ENCODE peak calls at places on chromosome 9, in ten cellular contexts. O is stomach; X is left ventricle myocardium inferior; M is heart left ventricle; F is GM13976; I is adrenal gland; D is CD4-positive, alpha-beta T cell; T is AG09309; Q is epithelial cell of proximal tubule; L is endothelial cell. B is an unnamed sample.

GRCh38 chr9:106953166-106953565 is 90.2 kb downstream of the ZNF462 start:
- DNase-seq in X (no peak), I (peak), D (no peak), L (no peak), F (no peak), M (no peak), T (no peak), O (no peak), Q (peak), B (no peak)

GRCh38 chr9:95691435-95691834 is 174.7 kb upstream of the PTCH1 start:
- DNase-seq in X (no peak), L (no peak), Q (no peak), I (no peak), D (no peak), M (no peak), T (no peak), O (no peak), F (no peak), B (no peak)

GRCh38 chr9:9556865-9557803 is 1055.7 kb downstream of the PTPRD start:
- DNase-seq in X (no peak), L (no peak), D (no peak), F (no peak), O (no peak), I (no peak), Q (no peak), M (no peak), T (no peak), B (no peak)

GRCh38 chr9:114503009-114503408 is 2.3 kb downstream of the WHRN start:
- DNase-seq in F (no peak), X (no peak), I (no peak), Q (no peak), L (no peak), T (no peak), D (no peak), O (peak), M (no peak), B (no peak)

GRCh38 chr9:117375956-117376355 is 38.9 kb downstream of the ASTN2 start:
- DNase-seq in Q (no peak), T (no peak), M (no peak), L (no peak), I (no peak), O (no peak), D (no peak), F (no peak), X (no peak), B (no peak)

GRCh38 chr9:13705356-13705755 is 425.9 kb upstream of the MPDZ start:
- DNase-seq in D (no peak), Q (no peak), O (no peak), I (no peak), M (no peak), T (no peak), L (no peak), X (no peak), F (no peak), B (no peak)

GRCh38 chr9:136527721-136528710 is 17.8 kb downstream of the NOTCH1 start:
- DNase-seq in Q (no peak), I (no peak), F (peak), L (no peak), O (peak), M (no peak), T (no peak), D (no peak), X (no peak), B (no peak)

GRCh38 chr9:133396952-133397351 is 20.8 kb downstream of the STKLD1 start:
- DNase-seq in I (no peak), D (no peak), O (no peak), Q (no peak), X (no peak), M (no peak), F (no peak), T (no peak), L (peak), B (no peak)

GRCh38 chr9:35914307-35914807 is 5.1 kb downstream of the SPAAR start:
- DNase-seq in M (peak), T (no peak), O (peak), I (peak), Q (no peak), L (peak), X (peak), D (no peak), F (no peak), B (no peak)

GRCh38 chr9:135890190-135890861 is 17.0 kb downstream of the CAMSAP1 start:
- DNase-seq in O (peak), M (no peak), Q (no peak), T (no peak), F (no peak), I (no peak), X (no peak), L (no peak), D (no peak), B (no peak)

GRCh38 chr9:87836951-87837715 is 45.5 kb upstream of the SPATA31E1 start:
- DNase-seq in X (no peak), F (no peak), O (no peak), Q (no peak), D (no peak), T (no peak), L (no peak), I (no peak), M (no peak), B (no peak)

GRCh38 chr9:37412431-37413151 is 9.9 kb upstream of the GRHPR start:
- DNase-seq in Q (no peak), D (no peak), I (no peak), T (peak), M (no peak), L (no peak), X (no peak), O (no peak), F (no peak), B (no peak)

GRCh38 chr9:37413311-37413710 is 9.2 kb upstream of the GRHPR start:
- DNase-seq in M (no peak), Q (no peak), D (no peak), T (no peak), I (no peak), L (no peak), O (no peak), F (no peak), X (no peak), B (no peak)

GRCh38 chr9:37408933-37409710 is 13.4 kb upstream of the GRHPR start:
- DNase-seq in Q (no peak), L (no peak), X (no peak), O (no peak), I (no peak), M (no peak), T (no peak), D (peak), F (peak), B (peak)

GRCh38 chr9:37410354-37410861 is 12.1 kb upstream of the GRHPR start:
- DNase-seq in X (no peak), L (no peak), O (no peak), M (no peak), F (no peak), Q (no peak), D (no peak), I (no peak), T (no peak), B (no peak)

DNA sequence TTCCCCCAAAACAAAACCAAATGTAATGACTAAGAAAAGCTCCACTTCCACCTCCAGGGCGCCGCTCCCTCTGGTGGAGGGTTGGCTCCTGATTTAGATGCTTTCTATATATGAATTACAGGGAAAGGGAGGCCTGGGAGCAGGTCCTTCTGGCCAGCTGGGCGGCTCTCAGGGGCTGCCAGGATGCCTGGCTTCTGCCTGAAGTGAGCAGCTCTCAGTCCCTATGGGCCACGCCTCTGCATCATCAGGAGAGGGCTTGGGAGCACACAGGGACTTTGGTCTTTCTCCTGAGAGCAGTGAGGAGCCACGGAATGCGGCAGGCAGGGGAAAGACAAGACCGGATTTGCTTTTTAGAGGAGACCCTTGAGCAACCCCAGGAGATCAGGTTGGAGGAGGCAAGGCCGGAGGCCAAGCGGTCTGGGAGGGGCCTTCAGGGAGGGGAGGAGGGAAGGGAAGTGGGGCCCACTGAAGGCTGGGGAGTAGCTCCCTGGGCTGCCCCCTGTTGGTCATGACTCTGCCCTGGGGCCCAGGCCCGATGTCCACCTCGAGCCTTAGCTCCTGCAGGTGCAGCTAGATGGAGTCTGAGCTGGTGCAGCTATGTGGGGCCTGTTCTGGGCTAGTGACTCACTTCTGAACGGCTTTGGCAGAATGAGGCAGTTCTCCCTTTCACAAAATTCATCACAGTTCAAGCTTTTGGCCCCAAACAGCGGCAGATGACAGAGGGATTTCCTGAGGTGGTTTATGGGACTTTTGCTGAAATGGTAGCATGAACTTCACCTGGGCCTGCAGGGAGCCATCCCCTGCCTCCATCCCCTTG is 11.3 kb upstream of the GRHPR start:
- DNase-seq in T (no peak), I (no peak), D (no peak), M (no peak), O (no peak), X (no peak), L (peak), F (peak), Q (no peak), B (peak)
- TF ChIP-seq CTCF in T (peak), I (no peak), D (no peak), M (no peak), O (no peak), X (peak), L (peak), F (peak), Q (peak), B (peak)

GRCh38 chr9:21696411-21696865 is 106.0 kb upstream of the MTAP start:
- DNase-seq in T (no peak), M (no peak), F (peak), Q (no peak), L (no peak), O (no peak), X (no peak), D (no peak), I (no peak), B (no peak)

GRCh38 chr9:21692390-21692789 is 110.0 kb upstream of the MTAP start:
- DNase-seq in D (no peak), Q (no peak), T (no peak), F (no peak), X (no peak), O (no peak), I (no peak), L (no peak), M (no peak), B (no peak)

GRCh38 chr9:21695443-21695842 is 107.0 kb upstream of the MTAP start:
- DNase-seq in Q (no peak), M (no peak), T (no peak), F (no peak), I (no peak), O (no peak), L (no peak), X (no peak), D (no peak), B (no peak)

GRCh38 chr9:21694424-21694823 is 108.0 kb upstream of the MTAP start:
- DNase-seq in D (no peak), T (no peak), L (no peak), I (no peak), O (no peak), X (no peak), F (no peak), M (no peak), Q (no peak), B (no peak)

GRCh38 chr9:21695874-21696341 is 106.5 kb upstream of the MTAP start:
- DNase-seq in D (no peak), M (no peak), O (no peak), F (no peak), I (no peak), L (no peak), X (no peak), Q (no peak), T (no peak), B (no peak)
- TF ChIP-seq CTCF in D (no peak), M (no peak), O (no peak), F (no peak), I (no peak), L (no peak), X (no peak), Q (no peak), T (no peak), B (no peak)

DNA sequence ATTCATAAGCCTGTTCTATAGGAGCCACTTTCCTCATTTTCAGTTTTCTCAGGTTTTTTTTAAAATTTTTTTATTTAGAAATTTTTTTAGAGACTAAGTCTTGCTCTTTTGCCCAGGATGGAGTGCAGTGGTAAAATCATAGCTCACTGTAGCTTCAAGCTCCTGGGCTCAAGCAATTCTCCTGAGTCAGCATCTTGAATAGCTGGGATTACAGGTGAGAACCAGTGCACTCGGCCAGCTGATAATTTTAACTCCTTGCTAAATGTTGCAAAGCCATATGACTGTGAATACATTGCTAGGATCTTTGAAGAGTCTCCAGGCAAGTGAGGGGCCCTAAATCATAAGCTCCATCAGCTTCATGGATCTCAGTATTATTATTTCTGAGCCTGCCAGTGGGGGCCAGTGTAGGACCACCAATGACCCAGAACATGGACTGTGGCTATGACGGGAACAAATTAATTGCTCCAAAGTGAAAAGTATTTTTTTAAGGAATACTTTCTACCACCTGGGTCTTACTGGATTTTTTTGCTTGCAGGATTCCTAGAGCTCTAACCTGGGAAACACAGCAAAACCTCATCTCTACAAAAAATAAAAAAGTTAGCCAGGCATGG is 5.7 kb upstream of the GAPVD1 start:
- DNase-seq in L (peak), Q (no peak), X (no peak), F (peak), I (no peak), O (no peak), D (no peak), M (no peak), T (no peak), B (no peak)
- TF ChIP-seq CTCF in L (no peak), Q (peak), X (no peak), F (no peak), I (peak), O (no peak), D (no peak), M (no peak), T (peak), B (no peak)

GRCh38 chr9:25716220-25716872 is 38.1 kb upstream of the TUSC1 start:
- DNase-seq in Q (peak), L (peak), X (no peak), T (peak), F (no peak), O (peak), M (no peak), D (no peak), I (peak), B (no peak)
- TF ChIP-seq CTCF in Q (peak), L (no peak), X (peak), T (peak), F (no peak), O (no peak), M (peak), D (no peak), I (peak), B (no peak)

DNA sequence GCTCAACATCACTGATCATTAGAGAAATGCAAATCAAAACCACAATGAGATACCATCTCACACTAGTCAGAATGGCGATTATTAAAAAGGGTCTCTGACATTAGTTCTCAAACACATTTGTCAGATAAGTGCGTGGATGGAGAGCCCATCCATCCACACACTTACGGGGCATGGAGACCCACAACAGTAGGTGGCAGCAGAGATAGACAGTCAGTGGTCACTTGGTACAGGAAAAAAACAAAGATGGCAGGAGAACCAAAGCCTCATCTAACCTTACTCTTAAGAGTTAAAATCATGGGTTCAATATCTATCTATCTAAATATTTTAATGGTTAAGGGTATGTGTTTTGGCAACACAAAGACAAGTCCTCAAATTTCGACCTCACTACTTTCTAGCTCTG is 1378.7 kb upstream of the C9orf72 start:
- DNase-seq in X (no peak), O (no peak), F (no peak), M (no peak), Q (no peak), D (no peak), L (no peak), I (no peak), T (no peak), B (no peak)
- TF ChIP-seq CTCF in X (no peak), O (no peak), F (no peak), M (no peak), Q (peak), D (no peak), L (no peak), I (peak), T (no peak), B (no peak)